ENCODE peak calls at places on chromosomes 13 and 19, in seven cellular contexts. M, S, X, B, Y, J and G are unnamed samples.

GRCh38 chr13:72166102-72166660 is 299.2 kb upstream of the DACH1 start:
- DNase-seq in B (no peak), X (no peak), M (no peak), J (no peak), Y (no peak), S (no peak), G (no peak)

GRCh38 chr19:3344608-3345598 is 21.5 kb upstream of the NFIC start:
- DNase-seq in M (no peak), B (no peak), Y (peak; percentile 11), J (no peak), X (no peak), S (no peak), G (no peak)

GRCh38 chr13:31950121-31950810 is 81.3 kb upstream of the FRY start:
- DNase-seq in J (no peak), S (no peak), X (no peak), M (no peak), Y (no peak), B (no peak), G (no peak)

GRCh38 chr13:106337096-106337495 is 198.4 kb downstream of the EFNB2 start:
- DNase-seq in Y (no peak), B (no peak), J (no peak), M (no peak), S (peak; percentile 75), X (no peak), G (no peak)

GRCh38 chr19:53768401-53768800 is 55.7 kb downstream of the NLRP12 start:
- DNase-seq in M (no peak), Y (no peak), B (no peak), J (no peak), X (no peak), S (no peak), G (no peak)

GRCh38 chr13:109172099-109172498 is 542.7 kb downstream of the MYO16 start:
- DNase-seq in J (no peak), S (no peak), M (no peak), Y (no peak), X (no peak), B (no peak), G (no peak)

GRCh38 chr13:45122941-45123340 is 2.6 kb downstream of the GTF2F2 start:
- DNase-seq in M (no peak), J (no peak), X (no peak), Y (no peak), B (no peak), S (no peak), G (no peak)

GRCh38 chr19:2424686-2425621 is 2.4 kb downstream of the TIMM13 start:
- DNase-seq in X (no peak), B (no peak), Y (peak; percentile 29), S (peak; percentile 69), J (no peak), M (peak; percentile 80), G (peak; percentile 84)

GRCh38 chr19:14603990-14604387 is 21.1 kb downstream of the CLEC17A start:
- DNase-seq in Y (no peak), B (no peak), X (no peak), S (no peak), M (no peak), J (peak; percentile 84), G (no peak)

GRCh38 chr19:50309396-50310125 is 19.6 kb downstream of the KCNC3 start:
- DNase-seq in Y (peak; percentile 67), X (no peak), S (no peak), B (no peak), M (no peak), J (no peak), G (no peak)

GRCh38 chr19:48393196-48393558 is 291 bp upstream of the GRIN2D start:
- DNase-seq in J (no peak), Y (no peak), M (no peak), S (no peak), B (no peak), X (peak; percentile 51), G (no peak)

GRCh38 chr19:58563034-58563573 is 4.7 kb upstream of the UBE2M start:
- DNase-seq in J (no peak), M (peak; percentile 78), B (no peak), S (no peak), X (no peak), Y (no peak), G (no peak)

GRCh38 chr13:23955064-23955463 is 57.8 kb upstream of the C1QTNF9B start:
- DNase-seq in S (no peak), J (no peak), Y (no peak), B (no peak), X (no peak), M (no peak), G (no peak)

GRCh38 chr19:2164020-2164988 is 571 bp downstream of the DOT1L start:
- DNase-seq in M (no peak), Y (no peak), X (no peak), B (no peak), J (no peak), S (no peak), G (no peak)

GRCh38 chr13:47076536-47076935 is 179.7 kb upstream of the HTR2A start:
- DNase-seq in J (no peak), Y (no peak), M (no peak), B (no peak), S (peak; percentile 13), X (no peak), G (no peak)

GRCh38 chr19:10510301-10510802 is 6.9 kb downstream of the S1PR5 start:
- DNase-seq in M (peak; percentile 81), Y (peak; percentile 70), S (no peak), X (no peak), J (no peak), B (peak; percentile 25), G (peak; percentile 98)

GRCh38 chr19:27794444-27795042 is 1418.4 kb downstream of the UQCRFS1 start:
- DNase-seq in Y (peak; percentile 38), M (no peak), X (no peak), B (peak; percentile 16), S (peak; percentile 47), J (no peak), G (no peak)

DNA sequence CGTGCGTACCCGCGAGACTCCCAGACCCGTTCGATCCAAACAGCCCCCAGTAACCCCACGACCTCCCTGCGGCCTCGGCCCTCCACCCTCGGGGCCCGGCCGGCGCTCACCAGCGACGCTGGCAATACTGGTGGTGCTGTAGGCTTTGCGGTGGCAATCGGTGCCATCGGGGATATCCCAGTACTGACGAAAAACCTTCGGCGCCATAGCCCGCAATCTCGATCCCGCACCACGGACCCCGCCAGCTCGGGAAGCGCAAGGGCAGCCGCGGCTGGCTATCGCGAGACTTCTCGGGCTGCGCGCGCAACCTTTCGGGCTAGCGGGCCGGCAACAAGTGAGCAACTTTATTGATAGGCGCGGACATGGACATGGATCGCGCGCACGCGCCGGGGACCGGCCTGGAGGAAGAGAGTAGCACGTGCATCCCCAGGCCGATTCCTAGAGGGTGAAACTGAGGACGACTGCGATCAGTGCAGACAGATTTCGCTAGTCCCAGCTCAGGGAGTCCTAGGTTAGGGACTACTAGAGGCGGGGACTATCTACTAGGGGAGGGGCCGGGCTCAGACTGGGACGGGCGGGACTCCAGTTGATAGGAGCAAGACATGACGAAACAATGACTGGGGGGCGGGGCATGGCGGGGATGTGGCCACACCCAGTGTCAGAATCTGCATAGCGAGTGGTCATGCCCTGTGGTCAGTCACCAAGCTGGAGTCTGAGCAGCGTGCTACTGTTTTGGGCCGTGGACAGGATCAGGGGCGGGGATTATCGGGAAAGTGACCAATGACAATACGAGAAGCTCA is at the start of gene NDUFA11:
- DNase-seq in B (peak; percentile 88), X (peak; percentile 94), Y (peak; percentile 87), M (peak; percentile 93), S (peak; percentile 95), J (no peak), G (peak; percentile 93)
- TF ChIP-seq RFX5 in B (peak; percentile 24), X (no peak), Y (no peak), M (no peak), S (no peak), J (no peak), G (no peak)

DNA sequence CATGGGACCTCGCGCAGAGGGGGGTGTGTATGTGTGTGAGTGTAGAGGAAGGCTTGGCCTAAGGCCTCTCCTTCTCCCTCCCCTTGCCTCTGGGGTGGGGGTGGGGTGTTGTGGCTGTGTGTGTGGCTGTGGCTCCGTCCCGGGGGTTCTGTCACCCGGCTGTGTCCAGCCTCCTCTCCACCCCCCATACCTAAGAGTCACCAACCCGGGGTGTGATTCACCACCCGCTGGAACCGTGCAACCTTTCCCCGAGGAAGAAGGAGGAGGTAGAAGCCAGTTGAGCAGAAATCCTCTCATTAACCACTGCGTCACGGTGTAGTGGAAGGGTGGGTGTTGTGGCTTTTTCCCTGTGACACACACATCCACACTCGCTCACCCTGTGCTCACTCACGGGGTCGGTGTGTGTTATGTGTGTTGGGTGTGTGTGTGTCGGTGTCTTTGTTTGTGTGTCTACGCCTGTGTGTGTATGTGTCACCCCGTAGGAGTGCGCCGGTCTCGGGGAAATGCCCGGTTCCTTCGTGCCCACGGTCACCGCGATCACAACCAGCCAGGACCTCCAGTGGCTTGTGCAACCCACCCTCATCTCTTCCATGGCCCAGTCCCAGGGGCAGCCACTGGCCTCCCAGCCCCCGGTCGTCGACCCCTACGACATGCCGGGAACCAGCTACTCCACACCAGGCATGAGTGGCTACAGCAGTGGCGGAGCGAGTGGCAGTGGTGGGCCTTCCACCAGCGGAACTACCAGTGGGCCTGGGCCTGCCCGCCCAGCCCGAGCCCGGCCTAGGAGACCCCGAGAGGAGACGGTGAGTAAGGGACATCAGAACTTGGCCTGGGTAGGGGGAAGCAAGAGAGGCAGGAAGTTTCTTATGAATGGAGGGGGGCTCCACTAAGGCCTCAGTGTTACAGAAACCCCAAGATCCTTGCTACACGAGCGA is 2.6 kb downstream of the FOSB start:
- DNase-seq in S (peak; percentile 67), M (no peak), X (peak; percentile 71), Y (peak; percentile 59), B (no peak), J (no peak), G (no peak)
- TF ChIP-seq RFX5 in S (no peak), M (no peak), X (no peak), Y (no peak), B (no peak), J (no peak), G (no peak)

GRCh38 chr19:5988520-5989387 is 10.8 kb upstream of the RANBP3 start:
- DNase-seq in B (no peak), J (no peak), S (peak; percentile 25), M (no peak), Y (no peak), X (no peak), G (no peak)

GRCh38 chr19:5991244-5991838 is 13.4 kb upstream of the RANBP3 start:
- DNase-seq in J (no peak), X (no peak), S (no peak), M (no peak), Y (no peak), B (no peak), G (no peak)

GRCh38 chr19:5989388-5990074 is 11.6 kb upstream of the RANBP3 start:
- DNase-seq in X (no peak), M (no peak), S (no peak), Y (no peak), J (no peak), B (no peak), G (no peak)

GRCh38 chr19:5992756-5993155 is 14.8 kb upstream of the RANBP3 start:
- DNase-seq in Y (no peak), X (no peak), B (no peak), M (no peak), S (no peak), J (no peak), G (no peak)

GRCh38 chr19:5990289-5990797 is 12.4 kb upstream of the RANBP3 start:
- DNase-seq in X (peak; percentile 43), Y (peak; percentile 85), M (no peak), S (no peak), J (no peak), B (no peak), G (peak; percentile 65)
- TF ChIP-seq RFX5 in X (no peak), Y (no peak), M (no peak), S (no peak), J (no peak), B (no peak), G (no peak)

GRCh38 chr19:51327066-51327985 is 14.6 kb downstream of the VSIG10L start:
- DNase-seq in S (peak; percentile 17), B (peak; percentile 59), X (peak; percentile 85), M (no peak), J (no peak), Y (peak; percentile 95), G (peak; percentile 80)
- TF ChIP-seq RFX5 in S (no peak), B (no peak), X (no peak), M (no peak), J (no peak), Y (no peak), G (no peak)